ENCODE peak calls at places on chromosomes 5 and 9, in ten cellular contexts. One of them, this sample, is unnamed.

GRCh38 chr9:89821081-89821480 is 216.3 kb downstream of the GADD45G start:
- DNase-seq in NCI-H1105: no peak
- DNase-seq in activated effector memory CD4-positive, alpha-beta T cell treated with anti-CD3 and anti-CD28 coated beads, Interleukin-2, amount 50 U/mL, for 16 hours: no peak
- DNase-seq in stomach: no peak
- DNase-seq in Caki2: no peak
- DNase-seq in lung: no peak
- DNase-seq in AG09309: no peak
- DNase-seq in mesenteric fat pad: no peak
- DNase-seq in breast epithelium: peak
- DNase-seq in HEK293T: no peak
- DNase-seq in this sample: no peak

GRCh38 chr5:18314192-18314778 is 680.0 kb downstream of the TAF11L14 start:
- DNase-seq in NCI-H1105: peak
- DNase-seq in breast epithelium: no peak
- DNase-seq in Caki2: no peak
- DNase-seq in stomach: no peak
- DNase-seq in activated effector memory CD4-positive, alpha-beta T cell treated with anti-CD3 and anti-CD28 coated beads, Interleukin-2, amount 50 U/mL, for 16 hours: no peak
- DNase-seq in HEK293T: no peak
- DNase-seq in AG09309: no peak
- DNase-seq in lung: no peak
- DNase-seq in mesenteric fat pad: no peak
- DNase-seq in this sample: no peak

GRCh38 chr9:91151014-91151740 is 210.5 kb downstream of the AUH start:
- DNase-seq in NCI-H1105: no peak
- DNase-seq in AG09309: peak
- DNase-seq in HEK293T: no peak
- DNase-seq in activated effector memory CD4-positive, alpha-beta T cell treated with anti-CD3 and anti-CD28 coated beads, Interleukin-2, amount 50 U/mL, for 16 hours: no peak
- DNase-seq in Caki2: no peak
- DNase-seq in lung: no peak
- DNase-seq in breast epithelium: no peak
- DNase-seq in stomach: no peak
- DNase-seq in mesenteric fat pad: no peak
- DNase-seq in this sample: peak

GRCh38 chr5:141484499-141485304 is at the start of gene PCDHGC4:
- DNase-seq in breast epithelium: no peak
- DNase-seq in Caki2: no peak
- DNase-seq in AG09309: no peak
- DNase-seq in lung: no peak
- DNase-seq in stomach: no peak
- DNase-seq in HEK293T: peak
- DNase-seq in activated effector memory CD4-positive, alpha-beta T cell treated with anti-CD3 and anti-CD28 coated beads, Interleukin-2, amount 50 U/mL, for 16 hours: no peak
- DNase-seq in NCI-H1105: peak
- DNase-seq in mesenteric fat pad: no peak
- DNase-seq in this sample: no peak

GRCh38 chr5:134149571-134150303 is 27.0 kb downstream of the SKP1 start:
- DNase-seq in activated effector memory CD4-positive, alpha-beta T cell treated with anti-CD3 and anti-CD28 coated beads, Interleukin-2, amount 50 U/mL, for 16 hours: peak
- DNase-seq in mesenteric fat pad: peak
- DNase-seq in NCI-H1105: no peak
- DNase-seq in lung: peak
- DNase-seq in breast epithelium: peak
- DNase-seq in stomach: peak
- DNase-seq in Caki2: no peak
- DNase-seq in AG09309: no peak
- DNase-seq in HEK293T: no peak
- DNase-seq in this sample: no peak

GRCh38 chr9:84271004-84271886 is 69.3 kb downstream of the SLC28A3 start:
- DNase-seq in AG09309: peak
- DNase-seq in mesenteric fat pad: no peak
- DNase-seq in NCI-H1105: no peak
- DNase-seq in stomach: peak
- DNase-seq in lung: no peak
- DNase-seq in breast epithelium: no peak
- DNase-seq in activated effector memory CD4-positive, alpha-beta T cell treated with anti-CD3 and anti-CD28 coated beads, Interleukin-2, amount 50 U/mL, for 16 hours: peak
- DNase-seq in Caki2: no peak
- DNase-seq in HEK293T: no peak
- DNase-seq in this sample: no peak

GRCh38 chr5:107381189-107381856 is 289.4 kb downstream of the EFNA5 start:
- DNase-seq in NCI-H1105: no peak
- DNase-seq in breast epithelium: no peak
- DNase-seq in stomach: no peak
- DNase-seq in activated effector memory CD4-positive, alpha-beta T cell treated with anti-CD3 and anti-CD28 coated beads, Interleukin-2, amount 50 U/mL, for 16 hours: no peak
- DNase-seq in AG09309: no peak
- DNase-seq in mesenteric fat pad: no peak
- DNase-seq in HEK293T: no peak
- DNase-seq in lung: no peak
- DNase-seq in Caki2: peak
- DNase-seq in this sample: no peak

GRCh38 chr5:132263548-132264261 is 6.2 kb downstream of the PDLIM4 start:
- DNase-seq in lung: peak
- DNase-seq in activated effector memory CD4-positive, alpha-beta T cell treated with anti-CD3 and anti-CD28 coated beads, Interleukin-2, amount 50 U/mL, for 16 hours: peak
- DNase-seq in stomach: no peak
- DNase-seq in AG09309: peak
- DNase-seq in HEK293T: no peak
- DNase-seq in NCI-H1105: no peak
- DNase-seq in mesenteric fat pad: peak
- DNase-seq in breast epithelium: peak
- DNase-seq in Caki2: peak
- DNase-seq in this sample: no peak

GRCh38 chr5:34538026-34538672 is 118.0 kb upstream of the RAI14 start:
- DNase-seq in lung: no peak
- DNase-seq in HEK293T: no peak
- DNase-seq in activated effector memory CD4-positive, alpha-beta T cell treated with anti-CD3 and anti-CD28 coated beads, Interleukin-2, amount 50 U/mL, for 16 hours: no peak
- DNase-seq in AG09309: no peak
- DNase-seq in Caki2: no peak
- DNase-seq in mesenteric fat pad: no peak
- DNase-seq in breast epithelium: no peak
- DNase-seq in NCI-H1105: no peak
- DNase-seq in stomach: peak
- DNase-seq in this sample: no peak

GRCh38 chr5:178642351-178642909 is 15.6 kb upstream of the CLK4 start:
- DNase-seq in breast epithelium: peak
- DNase-seq in activated effector memory CD4-positive, alpha-beta T cell treated with anti-CD3 and anti-CD28 coated beads, Interleukin-2, amount 50 U/mL, for 16 hours: no peak
- DNase-seq in lung: no peak
- DNase-seq in stomach: no peak
- DNase-seq in NCI-H1105: no peak
- DNase-seq in Caki2: peak
- DNase-seq in AG09309: peak
- DNase-seq in mesenteric fat pad: no peak
- DNase-seq in HEK293T: peak
- DNase-seq in this sample: no peak

GRCh38 chr5:58330781-58331180 is 129.1 kb downstream of the PLK2 start:
- DNase-seq in stomach: no peak
- DNase-seq in mesenteric fat pad: no peak
- DNase-seq in activated effector memory CD4-positive, alpha-beta T cell treated with anti-CD3 and anti-CD28 coated beads, Interleukin-2, amount 50 U/mL, for 16 hours: no peak
- DNase-seq in AG09309: no peak
- DNase-seq in HEK293T: no peak
- DNase-seq in Caki2: no peak
- DNase-seq in breast epithelium: no peak
- DNase-seq in NCI-H1105: no peak
- DNase-seq in lung: no peak
- DNase-seq in this sample: no peak

This sample was measured in central memory CD8-positive, alpha-beta T cell.